ENCODE peak calls at places on chromosomes 3 and 15, in nine cellular contexts. L is activated T-cell treated with anti-CD3 and anti-CD28 coated beads for 24 hours; W is stimulated activated CD8-positive, alpha-beta memory T cell treated with anti-CD3 and anti-CD28 coated beads, Interleukin-15, amount 100 ng/mL, for 1 hour; C is GM06990; S is NAMALWA; B is HuH-7; E is AG10803; A is DMS153; K is substantia nigra. I is an unnamed sample.

GRCh38 chr15:83999396-84000120 is 236.0 kb upstream of the GOLGA6L4 start:
- DNase-seq in L (no peak), W (no peak), C (no peak), S (no peak), B (no peak), E (no peak), A (no peak), K (no peak), I (no peak)

GRCh38 chr15:89026167-89026566 is 62.1 kb upstream of the ABHD2 start:
- DNase-seq in L (no peak), W (no peak), C (no peak), S (no peak), B (no peak), E (no peak), A (no peak), K (no peak), I (no peak)

GRCh38 chr15:85124173-85124572 is 142.5 kb downstream of the PDE8A start:
- DNase-seq in L (no peak), W (no peak), C (no peak), S (no peak), B (no peak), E (no peak), A (no peak), K (no peak), I (no peak)

GRCh38 chr15:43922021-43922420 is 95.2 kb downstream of the WDR76 start:
- DNase-seq in L (no peak), W (no peak), C (no peak), S (no peak), B (no peak), E (no peak), A (no peak), K (no peak), I (no peak)

GRCh38 chr3:170081079-170081741 is 43.4 kb downstream of the GPR160 start:
- DNase-seq in L (no peak), W (no peak), C (no peak), S (no peak), B (no peak), E (peak), A (no peak), K (no peak), I (no peak)

GRCh38 chr3:33062814-33063346 is 34.1 kb downstream of the GLB1 start:
- DNase-seq in L (no peak), W (no peak), C (no peak), S (no peak), B (no peak), E (no peak), A (no peak), K (no peak), I (no peak)

GRCh38 chr3:155093261-155093660 is 13.1 kb downstream of the MME start:
- DNase-seq in L (no peak), W (no peak), C (no peak), S (peak), B (no peak), E (no peak), A (peak), K (no peak), I (no peak)

GRCh38 chr3:192237992-192238608 is 489.2 kb downstream of the FGF12 start:
- DNase-seq in L (no peak), W (no peak), C (no peak), S (peak), B (peak), E (no peak), A (no peak), K (no peak), I (no peak)

GRCh38 chr15:62889734-62890505 is 152.6 kb upstream of the TPM1 start:
- DNase-seq in L (no peak), W (no peak), C (no peak), S (no peak), B (no peak), E (peak), A (no peak), K (no peak), I (no peak)

GRCh38 chr3:94162700-94163099 is 99.8 kb downstream of the NSUN3 start:
- DNase-seq in L (no peak), W (no peak), C (no peak), S (no peak), B (no peak), E (peak), A (no peak), K (no peak), I (no peak)

I was measured in central memory CD8-positive, alpha-beta T cell.